ENCODE peak calls at places on chromosomes 16 and 17, in ten cellular contexts. E, W, C, D, X, S, F, J, O and N are unnamed samples.
A peak's percentile ranks its signal among the peaks of the same experiment; 100 is the strongest.

GRCh38 chr16:57997176-57997527 is 3.3 kb downstream of the ZNF319 start:
- DNase-seq in E (no peak), W (no peak), C (no peak), D (no peak), X (no peak), S (no peak), F (no peak), J (no peak), O (no peak), N (no peak)

GRCh38 chr16:81524382-81524781 is 79.8 kb downstream of the CMIP start:
- DNase-seq in E (peak; percentile 25), W (no peak), C (no peak), D (no peak), X (no peak), S (no peak), F (no peak), J (peak; percentile 41), O (no peak), N (no peak)

GRCh38 chr16:17408955-17409441 is 61.8 kb downstream of the XYLT1 start:
- DNase-seq in E (no peak), W (no peak), C (no peak), D (no peak), X (no peak), S (no peak), F (no peak), J (no peak), O (no peak), N (no peak)

GRCh38 chr16:46857261-46857962 is 26.4 kb upstream of the C16orf87 start:
- DNase-seq in E (no peak), W (no peak), C (no peak), D (peak; percentile 6), X (peak; percentile 41), S (peak; percentile 55), F (no peak), J (no peak), O (peak; percentile 63), N (no peak)

GRCh38 chr16:73951541-73951940 is 345.1 kb upstream of the PSMD7 start:
- DNase-seq in E (no peak), W (peak; percentile 26), C (no peak), D (no peak), X (no peak), S (no peak), F (no peak), J (no peak), O (no peak), N (no peak)

GRCh38 chr17:5694507-5694906 is 110.2 kb upstream of the NLRP1 start:
- DNase-seq in E (no peak), W (no peak), C (no peak), D (no peak), X (no peak), S (no peak), F (no peak), J (no peak), O (no peak), N (no peak)

GRCh38 chr17:70138309-70138865 is 30.9 kb upstream of the KCNJ2 start:
- DNase-seq in E (no peak), W (no peak), C (no peak), D (no peak), X (no peak), S (no peak), F (no peak), J (no peak), O (peak; percentile 14), N (no peak)

GRCh38 chr17:56995776-56996175 is 17.8 kb downstream of the SCPEP1 start:
- DNase-seq in E (no peak), W (no peak), C (no peak), D (no peak), X (no peak), S (no peak), F (no peak), J (no peak), O (no peak), N (no peak)

GRCh38 chr17:45129940-45130639 is 2.2 kb downstream of the PLCD3 start:
- DNase-seq in E (no peak), W (no peak), C (no peak), D (no peak), X (no peak), S (no peak), F (no peak), J (no peak), O (no peak), N (no peak)

GRCh38 chr16:47475786-47476185 is 14.7 kb downstream of the PHKB start:
- DNase-seq in E (no peak), W (no peak), C (no peak), D (no peak), X (no peak), S (no peak), F (no peak), J (no peak), O (peak; percentile 4), N (no peak)